ENCODE peak calls at places on chromosome 4, in six cellular contexts. Q is mammary epithelial cell, M is IMR-90, X is mesendoderm, L is colonic mucosa, A is uterus. I is an unnamed sample.

GRCh38 chr4:36824682-36825081 is 419.9 kb upstream of the NWD2 start:
- DNase-seq in A (no peak), L (no peak), X (peak; percentile 68), Q (no peak), M (no peak), I (no peak)

GRCh38 chr4:110532901-110533589 is 57.1 kb downstream of the ENPEP start:
- DNase-seq in M (no peak), L (no peak), X (no peak), Q (no peak), A (no peak), I (no peak)

GRCh38 chr4:186725422-186726149 is 1.9 kb upstream of the FAT1 start:
- DNase-seq in L (peak; percentile 87), A (peak; percentile 72), Q (peak; percentile 77), M (peak; percentile 88), X (peak; percentile 76), I (peak; percentile 87)

GRCh38 chr4:124946696-124947095 is 234.2 kb upstream of the ANKRD50 start:
- DNase-seq in L (no peak), M (no peak), X (no peak), A (no peak), Q (peak; percentile 28), I (no peak)

GRCh38 chr4:140233811-140234696 is 80.1 kb upstream of the MAML3 start:
- DNase-seq in M (peak; percentile 90), X (no peak), L (no peak), A (no peak), Q (no peak), I (no peak)

GRCh38 chr4:17535242-17535641 is 20.3 kb downstream of the CLRN2 start:
- DNase-seq in Q (no peak), X (no peak), L (no peak), A (no peak), M (no peak), I (no peak)

GRCh38 chr4:169115897-169116254 is 105.8 kb upstream of the CBR4 start:
- DNase-seq in L (peak; percentile 55), X (peak; percentile 66), M (peak; percentile 99), A (no peak), Q (peak; percentile 100), I (no peak)

GRCh38 chr4:184932343-184932742 is 85.9 kb upstream of the HELT start:
- DNase-seq in Q (no peak), L (peak; percentile 6), A (no peak), M (no peak), X (peak; percentile 95), I (no peak)

GRCh38 chr4:165905405-165906027 is 32.5 kb downstream of the TLL1 start:
- DNase-seq in M (no peak), L (no peak), Q (no peak), A (no peak), X (peak; percentile 43), I (no peak)

GRCh38 chr4:144647095-144647959 is 1.4 kb downstream of the HHIP start:
- DNase-seq in M (peak; percentile 51), A (no peak), L (no peak), X (peak; percentile 48), Q (no peak), I (no peak)

GRCh38 chr4:182206266-182206665 is 36.9 kb upstream of the TENM3 start:
- DNase-seq in M (no peak), L (no peak), A (no peak), X (peak; percentile 85), Q (no peak), I (no peak)

GRCh38 chr4:99878604-99879003 is 15.6 kb downstream of the LAMTOR3 start:
- DNase-seq in Q (no peak), X (no peak), A (no peak), M (no peak), L (no peak), I (no peak)

GRCh38 chr4:2362286-2363055 is 56.0 kb downstream of the ZFYVE28 start:
- DNase-seq in A (no peak), M (no peak), Q (no peak), X (no peak), L (no peak), I (no peak)

GRCh38 chr4:129113919-129114318 is 18.0 kb downstream of the C4orf33 start:
- DNase-seq in M (no peak), Q (no peak), A (no peak), L (no peak), X (no peak), I (no peak)

GRCh38 chr4:166538491-166539005 is 665.5 kb downstream of the TLL1 start:
- DNase-seq in L (no peak), M (no peak), A (no peak), X (peak; percentile 29), Q (peak; percentile 2), I (no peak)

GRCh38 chr4:85318415-85318814 is 156.5 kb upstream of the ARHGAP24 start:
- DNase-seq in Q (peak; percentile 78), M (no peak), A (no peak), L (no peak), X (no peak), I (no peak)

GRCh38 chr4:56958111-56958517 is 19.3 kb downstream of the NOA1 start:
- DNase-seq in X (no peak), A (peak; percentile 86), L (peak; percentile 69), M (peak; percentile 100), Q (peak; percentile 83), I (peak; percentile 72)

GRCh38 chr4:158146736-158147135 is 26.1 kb downstream of the GASK1B start:
- DNase-seq in A (no peak), Q (no peak), L (no peak), X (no peak), M (no peak), I (no peak)

GRCh38 chr4:8594097-8595038 is 1.8 kb downstream of the CPZ start:
- DNase-seq in L (peak; percentile 58), A (peak; percentile 50), M (peak; percentile 72), Q (peak; percentile 49), X (peak; percentile 90), I (peak; percentile 55)

GRCh38 chr4:3009422-3009821 is 46.1 kb downstream of the GRK4 start:
- DNase-seq in A (no peak), X (peak; percentile 57), L (no peak), Q (peak; percentile 65), M (no peak), I (no peak)

GRCh38 chr4:3388461-3389185 is 53.1 kb upstream of the HGFAC start:
- DNase-seq in M (peak; percentile 73), X (no peak), Q (peak; percentile 84), A (no peak), L (no peak), I (no peak)

GRCh38 chr4:82818974-82819662 is 20.5 kb upstream of the SCD5 start:
- DNase-seq in Q (no peak), A (no peak), L (no peak), X (no peak), M (no peak), I (no peak)

GRCh38 chr4:102684605-102685052 is 76.1 kb downstream of the MANBA start:
- DNase-seq in X (no peak), M (peak; percentile 92), Q (peak; percentile 97), A (no peak), L (no peak), I (no peak)

GRCh38 chr4:26342328-26343040 is 21.7 kb downstream of the RBPJ start:
- DNase-seq in A (no peak), X (no peak), Q (peak; percentile 88), L (no peak), M (peak; percentile 95), I (no peak)

GRCh38 chr4:113383111-113383785 is 333.8 kb downstream of the ANK2 start:
- DNase-seq in L (no peak), X (no peak), A (no peak), M (peak; percentile 67), Q (peak; percentile 17), I (no peak)

GRCh38 chr4:73486497-73486896 is 5.0 kb downstream of the AFM start:
- DNase-seq in Q (no peak), A (no peak), X (peak; percentile 58), M (no peak), L (no peak), I (no peak)

DNA sequence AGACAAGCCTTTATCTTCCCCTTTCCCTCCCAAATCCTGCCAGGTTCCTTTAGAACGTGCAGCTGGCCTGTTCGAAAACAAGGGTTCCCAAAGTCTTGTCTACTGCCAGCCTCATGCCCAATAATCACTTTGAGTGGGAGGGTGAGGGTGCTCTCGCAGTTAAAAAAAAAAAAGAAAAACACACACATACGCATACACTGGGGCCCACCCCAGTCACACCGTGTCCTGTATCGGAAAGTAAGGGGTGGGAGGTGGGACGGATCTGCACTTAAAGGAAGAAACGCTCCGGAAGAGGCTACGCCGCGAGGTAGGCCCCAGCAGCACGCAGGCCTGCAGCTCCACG is 495 bp downstream of the MAD2L1 start:
- DNase-seq in Q (no peak), L (no peak), M (no peak), X (peak; percentile 87), A (no peak), I (no peak)
- H3K4me1 ChIP-seq in Q (peaks cover 29% of the 10 kb centered on the region), L (peaks cover 5% of the 10 kb centered on the region), M (peaks cover 9% of the 10 kb centered on the region), X (peaks cover 9% of the 10 kb centered on the region), A (peaks cover 11% of the 10 kb centered on the region), I (no peaks in the 10 kb centered on the region)

GRCh38 chr4:24470681-24471622 is 113.4 kb downstream of the DHX15 start:
- DNase-seq in X (peak; percentile 79), Q (peak; percentile 35), A (peak; percentile 58), M (peak; percentile 43), L (peak; percentile 27), I (peak; percentile 7)
- H3K4me3 ChIP-seq in X (peak overlapping the region; percentile 27), Q (no peak overlapping the region), A (peak overlapping the region; percentile 43), M (peak overlapping the region; percentile 47), L (peak overlapping the region; percentile 53), I (peak overlapping the region; percentile 50)

DNA sequence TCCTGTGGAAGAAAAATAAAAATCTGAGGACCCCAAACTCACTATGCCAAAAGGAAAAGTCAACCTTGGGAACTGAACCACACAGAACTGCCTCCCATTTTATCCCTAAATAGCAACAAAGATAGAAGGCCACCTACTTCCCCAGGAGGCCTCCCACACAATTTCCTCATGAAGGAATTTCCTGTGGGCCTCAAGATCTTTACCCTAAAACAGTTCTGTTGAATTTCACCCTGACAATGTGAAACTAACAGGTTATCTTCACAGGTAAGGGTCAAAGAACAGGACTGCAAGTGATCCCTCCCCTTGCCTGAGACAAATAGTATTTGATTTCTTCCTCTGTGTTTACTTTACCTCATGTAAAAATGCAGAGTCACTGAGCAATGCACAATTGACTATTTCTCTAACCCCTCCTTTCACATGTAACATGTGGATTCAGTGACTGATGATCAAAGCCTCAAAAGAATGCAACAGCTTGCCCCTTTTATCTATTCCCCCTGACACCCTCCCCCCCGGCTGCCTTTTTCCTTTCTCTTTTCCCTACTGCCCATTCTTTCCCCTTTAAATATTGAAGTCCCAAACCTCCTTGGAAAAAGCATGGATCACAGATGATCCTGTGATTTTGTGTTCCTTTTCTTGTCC is 33.3 kb downstream of the MEPE start:
- DNase-seq in A (no peak), L (no peak), M (peak; percentile 28), X (peak; percentile 99), Q (no peak), I (no peak)
- H3K27ac ChIP-seq in A (no peak overlapping the region), L (peak overlapping the region; percentile 18), M (no peak overlapping the region), X (peak overlapping the region; percentile 84), Q (no peak overlapping the region), I (no peak overlapping the region)

GRCh38 chr4:40195182-40196177 is 1.4 kb upstream of the RHOH start:
- DNase-seq in Q (no peak), A (no peak), L (no peak), M (no peak), X (no peak), I (no peak)

GRCh38 chr4:40193018-40193571 is 3.7 kb upstream of the RHOH start:
- DNase-seq in M (no peak), L (no peak), X (no peak), A (no peak), Q (no peak), I (no peak)

GRCh38 chr4:40193578-40193977 is 3.3 kb upstream of the RHOH start:
- DNase-seq in X (no peak), Q (no peak), A (no peak), L (no peak), M (no peak), I (no peak)

GRCh38 chr4:40196260-40196659 is 571 bp upstream of the RHOH start:
- DNase-seq in A (no peak), X (no peak), L (no peak), Q (no peak), M (no peak), I (no peak)

GRCh38 chr4:40194602-40195161 is 2.1 kb upstream of the RHOH start:
- DNase-seq in L (no peak), M (peak; percentile 45), X (no peak), A (no peak), Q (no peak), I (no peak)
- H3K4me1 ChIP-seq in L (no peaks in the 10 kb centered on the region), M (peaks cover 2% of the 10 kb centered on the region), X (peaks cover 16% of the 10 kb centered on the region), A (no peaks in the 10 kb centered on the region), Q (no peaks in the 10 kb centered on the region), I (peaks cover 10% of the 10 kb centered on the region)